ENCODE peak calls at places on chromosome 18, in nine cellular contexts. One of them, this sample, is unnamed.

GRCh38 chr18:31500161-31500688 is 2.2 kb downstream of the DSG2 start:
- DNase-seq in prostate gland: no peak
- DNase-seq in GM20000: peak
- DNase-seq in MM.1S: peak
- DNase-seq in MCF 10A: no peak
- DNase-seq in hepatocyte: no peak
- DNase-seq in CD8-positive, alpha-beta T cell: no peak
- DNase-seq in stomach: no peak
- DNase-seq in lower leg skin: no peak
- DNase-seq in this sample: no peak

GRCh38 chr18:35267161-35267651 is 22.8 kb downstream of the ZSCAN30 start:
- DNase-seq in MCF 10A: no peak
- DNase-seq in CD8-positive, alpha-beta T cell: peak
- DNase-seq in stomach: peak
- DNase-seq in hepatocyte: no peak
- DNase-seq in GM20000: peak
- DNase-seq in MM.1S: no peak
- DNase-seq in prostate gland: peak
- DNase-seq in lower leg skin: peak
- DNase-seq in this sample: peak

GRCh38 chr18:60471652-60472051 is 99.1 kb upstream of the MC4R start:
- DNase-seq in lower leg skin: no peak
- DNase-seq in CD8-positive, alpha-beta T cell: no peak
- DNase-seq in stomach: no peak
- DNase-seq in MCF 10A: no peak
- DNase-seq in GM20000: no peak
- DNase-seq in hepatocyte: no peak
- DNase-seq in prostate gland: no peak
- DNase-seq in MM.1S: no peak
- DNase-seq in this sample: no peak

GRCh38 chr18:11689031-11689971 is at the start of gene GNAL:
- DNase-seq in stomach: peak
- DNase-seq in GM20000: peak
- DNase-seq in prostate gland: peak
- DNase-seq in CD8-positive, alpha-beta T cell: no peak
- DNase-seq in MCF 10A: peak
- DNase-seq in hepatocyte: peak
- DNase-seq in lower leg skin: peak
- DNase-seq in MM.1S: peak
- DNase-seq in this sample: peak

GRCh38 chr18:59742325-59743111 is 45.3 kb upstream of the CCBE1 start:
- DNase-seq in MM.1S: no peak
- DNase-seq in lower leg skin: no peak
- DNase-seq in MCF 10A: no peak
- DNase-seq in GM20000: no peak
- DNase-seq in stomach: no peak
- DNase-seq in prostate gland: no peak
- DNase-seq in hepatocyte: no peak
- DNase-seq in CD8-positive, alpha-beta T cell: no peak
- DNase-seq in this sample: no peak

GRCh38 chr18:54825626-54826344 is 2.5 kb upstream of the RAB27B start:
- DNase-seq in CD8-positive, alpha-beta T cell: no peak
- DNase-seq in stomach: no peak
- DNase-seq in MCF 10A: no peak
- DNase-seq in hepatocyte: no peak
- DNase-seq in lower leg skin: no peak
- DNase-seq in prostate gland: no peak
- DNase-seq in MM.1S: no peak
- DNase-seq in GM20000: no peak
- DNase-seq in this sample: no peak

GRCh38 chr18:59690216-59691045 is 6.8 kb downstream of the CCBE1 start:
- DNase-seq in GM20000: no peak
- DNase-seq in MM.1S: no peak
- DNase-seq in hepatocyte: no peak
- DNase-seq in stomach: no peak
- DNase-seq in CD8-positive, alpha-beta T cell: no peak
- DNase-seq in MCF 10A: no peak
- DNase-seq in prostate gland: no peak
- DNase-seq in lower leg skin: no peak
- DNase-seq in this sample: no peak

GRCh38 chr18:25832008-25832604 is 258.3 kb downstream of the SS18 start:
- DNase-seq in MM.1S: peak
- DNase-seq in GM20000: peak
- DNase-seq in CD8-positive, alpha-beta T cell: no peak
- DNase-seq in MCF 10A: peak
- DNase-seq in lower leg skin: peak
- DNase-seq in hepatocyte: peak
- DNase-seq in stomach: peak
- DNase-seq in prostate gland: no peak
- DNase-seq in this sample: peak

GRCh38 chr18:3458378-3458777 is 8.4 kb downstream of the TGIF1 start:
- DNase-seq in CD8-positive, alpha-beta T cell: no peak
- DNase-seq in lower leg skin: no peak
- DNase-seq in prostate gland: no peak
- DNase-seq in MCF 10A: no peak
- DNase-seq in hepatocyte: no peak
- DNase-seq in GM20000: no peak
- DNase-seq in MM.1S: no peak
- DNase-seq in stomach: no peak
- DNase-seq in this sample: no peak

GRCh38 chr18:31980863-31981262 is 37.8 kb upstream of the RNF125 start:
- DNase-seq in lower leg skin: no peak
- DNase-seq in CD8-positive, alpha-beta T cell: no peak
- DNase-seq in prostate gland: no peak
- DNase-seq in stomach: no peak
- DNase-seq in MCF 10A: no peak
- DNase-seq in hepatocyte: no peak
- DNase-seq in GM20000: no peak
- DNase-seq in MM.1S: no peak
- DNase-seq in this sample: no peak

GRCh38 chr18:48800479-48800876 is 150.3 kb downstream of the SMAD7 start:
- DNase-seq in lower leg skin: peak
- DNase-seq in CD8-positive, alpha-beta T cell: no peak
- DNase-seq in hepatocyte: no peak
- DNase-seq in GM20000: no peak
- DNase-seq in prostate gland: no peak
- DNase-seq in stomach: peak
- DNase-seq in MCF 10A: no peak
- DNase-seq in MM.1S: no peak
- DNase-seq in this sample: peak

DNA sequence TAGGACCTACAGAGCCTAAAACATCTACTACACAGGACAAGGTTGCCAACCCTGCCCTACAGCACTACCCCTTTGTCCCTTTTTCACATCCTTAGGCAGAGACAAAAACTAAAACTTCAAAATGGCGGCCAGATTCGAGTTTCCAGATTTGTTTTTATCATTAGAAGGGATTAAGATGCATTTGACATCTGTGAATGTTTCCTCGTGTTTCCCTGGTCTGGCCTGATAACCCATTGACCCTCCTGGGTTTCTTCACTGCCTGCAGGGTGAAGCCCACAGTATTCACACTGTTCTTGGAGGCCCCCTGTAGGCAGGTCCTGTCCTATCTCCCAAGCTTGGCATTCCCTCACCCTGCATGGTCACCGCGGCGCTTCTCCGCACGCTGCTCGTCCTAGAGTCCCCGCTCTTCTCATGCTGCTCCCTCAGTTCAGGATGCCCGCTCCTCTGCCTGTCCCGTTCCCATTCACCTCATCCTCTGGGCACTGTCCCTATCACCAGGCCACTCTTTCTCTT is 67.6 kb downstream of the TPGS2 start:
- DNase-seq in MM.1S: no peak
- DNase-seq in stomach: no peak
- DNase-seq in prostate gland: no peak
- DNase-seq in CD8-positive, alpha-beta T cell: no peak
- DNase-seq in hepatocyte: no peak
- DNase-seq in lower leg skin: no peak
- DNase-seq in MCF 10A: no peak
- DNase-seq in GM20000: no peak
- DNase-seq in this sample: no peak
- TF ChIP-seq CTCF in MM.1S: no peak
- TF ChIP-seq CTCF in stomach: no peak
- TF ChIP-seq CTCF in prostate gland: no peak
- TF ChIP-seq CTCF in CD8-positive, alpha-beta T cell: no peak
- TF ChIP-seq CTCF in hepatocyte: no peak
- TF ChIP-seq CTCF in lower leg skin: no peak
- TF ChIP-seq CTCF in MCF 10A: no peak
- TF ChIP-seq CTCF in GM20000: no peak
- TF ChIP-seq CTCF in this sample: no peak

DNA sequence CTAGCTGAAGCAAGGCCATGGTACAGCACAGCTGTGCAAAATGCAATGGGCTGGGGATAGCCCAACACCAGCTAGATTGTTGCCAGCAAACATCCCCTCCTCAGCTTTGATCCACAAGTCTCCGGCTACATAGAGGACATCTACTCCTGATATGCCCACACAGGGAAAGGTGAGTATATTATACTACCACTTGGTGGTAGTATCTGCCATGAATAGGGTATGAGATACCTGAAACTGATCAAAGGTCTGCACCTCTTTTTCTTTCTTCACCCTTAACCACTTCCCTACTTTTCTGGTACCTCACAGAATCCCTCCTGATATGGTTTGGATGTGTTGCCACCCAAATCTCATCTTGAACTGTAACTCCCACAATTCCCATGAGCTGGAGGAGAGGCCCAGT is 279.8 kb downstream of the TXNL1 start:
- DNase-seq in MCF 10A: peak
- DNase-seq in prostate gland: no peak
- DNase-seq in stomach: no peak
- DNase-seq in GM20000: no peak
- DNase-seq in lower leg skin: no peak
- DNase-seq in hepatocyte: no peak
- DNase-seq in MM.1S: no peak
- DNase-seq in CD8-positive, alpha-beta T cell: no peak
- DNase-seq in this sample: no peak
- TF ChIP-seq CTCF in MCF 10A: peak
- TF ChIP-seq CTCF in prostate gland: no peak
- TF ChIP-seq CTCF in stomach: no peak
- TF ChIP-seq CTCF in GM20000: no peak
- TF ChIP-seq CTCF in lower leg skin: no peak
- TF ChIP-seq CTCF in hepatocyte: no peak
- TF ChIP-seq CTCF in MM.1S: peak
- TF ChIP-seq CTCF in CD8-positive, alpha-beta T cell: no peak
- TF ChIP-seq CTCF in this sample: no peak

GRCh38 chr18:62957885-62958472 is 242.6 kb downstream of the PHLPP1 start:
- DNase-seq in MCF 10A: peak
- DNase-seq in stomach: peak
- DNase-seq in lower leg skin: no peak
- DNase-seq in GM20000: no peak
- DNase-seq in CD8-positive, alpha-beta T cell: no peak
- DNase-seq in hepatocyte: no peak
- DNase-seq in MM.1S: peak
- DNase-seq in prostate gland: no peak
- DNase-seq in this sample: peak
- TF ChIP-seq CTCF in MCF 10A: peak
- TF ChIP-seq CTCF in stomach: no peak
- TF ChIP-seq CTCF in lower leg skin: no peak
- TF ChIP-seq CTCF in GM20000: peak
- TF ChIP-seq CTCF in CD8-positive, alpha-beta T cell: peak
- TF ChIP-seq CTCF in hepatocyte: peak
- TF ChIP-seq CTCF in MM.1S: peak
- TF ChIP-seq CTCF in prostate gland: peak
- TF ChIP-seq CTCF in this sample: peak

DNA sequence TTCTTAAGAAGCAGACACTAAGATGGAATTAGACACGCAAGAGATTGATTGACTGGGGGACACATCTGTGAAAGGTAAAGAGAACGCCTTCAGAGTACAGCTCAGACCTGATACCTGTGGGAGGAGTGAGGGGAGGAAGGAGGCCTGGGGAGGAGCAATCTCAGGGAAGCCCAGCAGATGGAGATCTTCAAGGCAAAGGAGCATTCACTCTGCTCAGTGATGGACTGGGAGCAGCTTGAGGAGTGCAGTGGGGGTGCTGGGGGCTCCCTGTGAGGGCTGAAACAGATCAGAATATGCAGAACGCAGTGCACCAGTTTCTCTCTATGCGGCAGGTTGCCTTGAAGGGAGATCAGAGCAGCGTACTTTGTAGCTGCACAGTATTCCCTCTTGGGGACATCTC is 103.7 kb upstream of the ATP8B1 start:
- DNase-seq in MCF 10A: peak
- DNase-seq in stomach: no peak
- DNase-seq in lower leg skin: no peak
- DNase-seq in hepatocyte: no peak
- DNase-seq in prostate gland: no peak
- DNase-seq in CD8-positive, alpha-beta T cell: no peak
- DNase-seq in MM.1S: no peak
- DNase-seq in GM20000: no peak
- DNase-seq in this sample: no peak
- TF ChIP-seq CTCF in MCF 10A: no peak
- TF ChIP-seq CTCF in stomach: no peak
- TF ChIP-seq CTCF in lower leg skin: no peak
- TF ChIP-seq CTCF in hepatocyte: no peak
- TF ChIP-seq CTCF in prostate gland: no peak
- TF ChIP-seq CTCF in CD8-positive, alpha-beta T cell: no peak
- TF ChIP-seq CTCF in MM.1S: peak
- TF ChIP-seq CTCF in GM20000: no peak
- TF ChIP-seq CTCF in this sample: no peak

This sample was measured in body of pancreas.